ENCODE peak calls at places on chromosomes 4 and X, in nine cellular contexts. One of them, this sample, is unnamed.

GRCh38 chr4:124641715-124642380 is 70.7 kb downstream of the ANKRD50 start:
- DNase-seq in kidney: no peak
- DNase-seq in H9: no peak
- DNase-seq in left ventricle myocardium inferior: no peak
- DNase-seq in uterus: no peak
- DNase-seq in pancreas: no peak
- DNase-seq in OCI-LY7: no peak
- DNase-seq in fibroblast of lung: peak; percentile 73
- DNase-seq in right lobe of liver: no peak
- DNase-seq in this sample: no peak

GRCh38 chr4:53362093-53362492 is 3.8 kb downstream of the SCFD2 start:
- DNase-seq in kidney: no peak
- DNase-seq in right lobe of liver: no peak
- DNase-seq in pancreas: no peak
- DNase-seq in uterus: no peak
- DNase-seq in OCI-LY7: no peak
- DNase-seq in left ventricle myocardium inferior: no peak
- DNase-seq in fibroblast of lung: no peak
- DNase-seq in H9: no peak
- DNase-seq in this sample: no peak

GRCh38 chr4:28463184-28463690 is 1602.6 kb downstream of the STIM2 start:
- DNase-seq in OCI-LY7: no peak
- DNase-seq in right lobe of liver: no peak
- DNase-seq in pancreas: no peak
- DNase-seq in H9: no peak
- DNase-seq in left ventricle myocardium inferior: no peak
- DNase-seq in uterus: no peak
- DNase-seq in kidney: no peak
- DNase-seq in fibroblast of lung: peak; percentile 3
- DNase-seq in this sample: no peak

GRCh38 chr4:24229976-24230375 is 340.1 kb upstream of the PPARGC1A start:
- DNase-seq in OCI-LY7: no peak
- DNase-seq in kidney: no peak
- DNase-seq in pancreas: no peak
- DNase-seq in uterus: no peak
- DNase-seq in left ventricle myocardium inferior: no peak
- DNase-seq in right lobe of liver: peak; percentile 52
- DNase-seq in H9: no peak
- DNase-seq in fibroblast of lung: peak; percentile 83
- DNase-seq in this sample: no peak

GRCh38 chrX:31136144-31136572 is 64.3 kb upstream of the FTHL17 start:
- DNase-seq in uterus: no peak
- DNase-seq in right lobe of liver: no peak
- DNase-seq in pancreas: no peak
- DNase-seq in kidney: no peak
- DNase-seq in fibroblast of lung: no peak
- DNase-seq in OCI-LY7: peak; percentile 88
- DNase-seq in left ventricle myocardium inferior: no peak
- DNase-seq in H9: no peak
- DNase-seq in this sample: no peak

GRCh38 chr4:186658657-186659056 is 65.0 kb downstream of the FAT1 start:
- DNase-seq in fibroblast of lung: no peak
- DNase-seq in uterus: no peak
- DNase-seq in H9: no peak
- DNase-seq in OCI-LY7: no peak
- DNase-seq in left ventricle myocardium inferior: no peak
- DNase-seq in pancreas: no peak
- DNase-seq in right lobe of liver: no peak
- DNase-seq in kidney: no peak
- DNase-seq in this sample: no peak

GRCh38 chr4:121096629-121097028 is 24.3 kb upstream of the NDNF start:
- DNase-seq in left ventricle myocardium inferior: no peak
- DNase-seq in right lobe of liver: no peak
- DNase-seq in kidney: no peak
- DNase-seq in H9: no peak
- DNase-seq in pancreas: no peak
- DNase-seq in uterus: no peak
- DNase-seq in fibroblast of lung: peak; percentile 72
- DNase-seq in OCI-LY7: peak; percentile 37
- DNase-seq in this sample: no peak

GRCh38 chr4:21991050-21991449 is 42.5 kb upstream of the KCNIP4 start:
- DNase-seq in pancreas: no peak
- DNase-seq in OCI-LY7: no peak
- DNase-seq in H9: no peak
- DNase-seq in left ventricle myocardium inferior: no peak
- DNase-seq in kidney: no peak
- DNase-seq in right lobe of liver: no peak
- DNase-seq in uterus: peak; percentile 29
- DNase-seq in fibroblast of lung: peak; percentile 61
- DNase-seq in this sample: no peak

GRCh38 chr4:120749445-120750151 is 172.9 kb downstream of the PRDM5 start:
- DNase-seq in left ventricle myocardium inferior: no peak
- DNase-seq in right lobe of liver: no peak
- DNase-seq in kidney: no peak
- DNase-seq in pancreas: no peak
- DNase-seq in uterus: no peak
- DNase-seq in fibroblast of lung: no peak
- DNase-seq in H9: no peak
- DNase-seq in OCI-LY7: peak; percentile 98
- DNase-seq in this sample: peak; percentile 28

GRCh38 chr4:20203508-20203907 is 48.2 kb upstream of the SLIT2 start:
- DNase-seq in uterus: no peak
- DNase-seq in fibroblast of lung: peak; percentile 78
- DNase-seq in right lobe of liver: no peak
- DNase-seq in H9: no peak
- DNase-seq in OCI-LY7: no peak
- DNase-seq in kidney: no peak
- DNase-seq in pancreas: no peak
- DNase-seq in left ventricle myocardium inferior: no peak
- DNase-seq in this sample: no peak

GRCh38 chr4:40553995-40554394 is 75.7 kb downstream of the RBM47 start:
- DNase-seq in pancreas: no peak
- DNase-seq in H9: no peak
- DNase-seq in uterus: no peak
- DNase-seq in fibroblast of lung: no peak
- DNase-seq in kidney: no peak
- DNase-seq in OCI-LY7: no peak
- DNase-seq in left ventricle myocardium inferior: no peak
- DNase-seq in right lobe of liver: no peak
- DNase-seq in this sample: no peak

GRCh38 chr4:99710681-99711345 is 53.2 kb upstream of the C4orf54 start:
- DNase-seq in uterus: no peak
- DNase-seq in OCI-LY7: no peak
- DNase-seq in right lobe of liver: no peak
- DNase-seq in fibroblast of lung: peak; percentile 31
- DNase-seq in left ventricle myocardium inferior: no peak
- DNase-seq in H9: no peak
- DNase-seq in kidney: no peak
- DNase-seq in pancreas: no peak
- DNase-seq in this sample: no peak

GRCh38 chrX:13126785-13127184 is 82.4 kb upstream of the FAM9C start:
- DNase-seq in pancreas: no peak
- DNase-seq in H9: no peak
- DNase-seq in fibroblast of lung: no peak
- DNase-seq in left ventricle myocardium inferior: no peak
- DNase-seq in OCI-LY7: no peak
- DNase-seq in uterus: no peak
- DNase-seq in kidney: no peak
- DNase-seq in right lobe of liver: no peak
- DNase-seq in this sample: no peak

GRCh38 chr4:47667552-47667951 is 170.3 kb downstream of the CORIN start:
- DNase-seq in right lobe of liver: no peak
- DNase-seq in fibroblast of lung: no peak
- DNase-seq in H9: no peak
- DNase-seq in pancreas: no peak
- DNase-seq in OCI-LY7: no peak
- DNase-seq in left ventricle myocardium inferior: no peak
- DNase-seq in kidney: no peak
- DNase-seq in uterus: no peak
- DNase-seq in this sample: no peak

GRCh38 chr4:15188581-15189539 is 186.6 kb downstream of the CPEB2 start:
- DNase-seq in pancreas: no peak
- DNase-seq in uterus: no peak
- DNase-seq in kidney: no peak
- DNase-seq in fibroblast of lung: no peak
- DNase-seq in right lobe of liver: no peak
- DNase-seq in OCI-LY7: no peak
- DNase-seq in left ventricle myocardium inferior: no peak
- DNase-seq in H9: no peak
- DNase-seq in this sample: no peak

GRCh38 chr4:88866862-88867550 is 169.4 kb upstream of the NAP1L5 start:
- DNase-seq in left ventricle myocardium inferior: no peak
- DNase-seq in right lobe of liver: no peak
- DNase-seq in fibroblast of lung: no peak
- DNase-seq in H9: no peak
- DNase-seq in uterus: no peak
- DNase-seq in OCI-LY7: peak; percentile 0
- DNase-seq in pancreas: no peak
- DNase-seq in kidney: no peak
- DNase-seq in this sample: no peak

GRCh38 chrX:38318196-38318595 is 9.1 kb downstream of the RPGR start:
- DNase-seq in uterus: no peak
- DNase-seq in H9: no peak
- DNase-seq in kidney: no peak
- DNase-seq in pancreas: no peak
- DNase-seq in OCI-LY7: no peak
- DNase-seq in right lobe of liver: no peak
- DNase-seq in left ventricle myocardium inferior: no peak
- DNase-seq in fibroblast of lung: no peak
- DNase-seq in this sample: no peak

GRCh38 chr4:152771736-152772533 is 7.6 kb downstream of the TIGD4 start:
- DNase-seq in uterus: no peak
- DNase-seq in right lobe of liver: no peak
- DNase-seq in pancreas: no peak
- DNase-seq in H9: no peak
- DNase-seq in kidney: no peak
- DNase-seq in OCI-LY7: no peak
- DNase-seq in fibroblast of lung: no peak
- DNase-seq in left ventricle myocardium inferior: no peak
- DNase-seq in this sample: no peak

GRCh38 chrX:107716045-107716684 is 59.4 kb downstream of the TSC22D3 start:
- DNase-seq in H9: peak; percentile 76
- DNase-seq in left ventricle myocardium inferior: no peak
- DNase-seq in pancreas: no peak
- DNase-seq in right lobe of liver: no peak
- DNase-seq in uterus: no peak
- DNase-seq in kidney: peak; percentile 82
- DNase-seq in OCI-LY7: peak; percentile 24
- DNase-seq in fibroblast of lung: no peak
- DNase-seq in this sample: no peak

GRCh38 chr4:33316578-33316977 is 2596.4 kb downstream of the PCDH7 start:
- DNase-seq in uterus: no peak
- DNase-seq in pancreas: no peak
- DNase-seq in left ventricle myocardium inferior: no peak
- DNase-seq in right lobe of liver: no peak
- DNase-seq in fibroblast of lung: no peak
- DNase-seq in kidney: peak; percentile 43
- DNase-seq in H9: no peak
- DNase-seq in OCI-LY7: no peak
- DNase-seq in this sample: no peak

GRCh38 chr4:33316033-33316432 is 2595.9 kb downstream of the PCDH7 start:
- DNase-seq in right lobe of liver: no peak
- DNase-seq in pancreas: no peak
- DNase-seq in uterus: no peak
- DNase-seq in fibroblast of lung: no peak
- DNase-seq in H9: no peak
- DNase-seq in left ventricle myocardium inferior: no peak
- DNase-seq in kidney: no peak
- DNase-seq in OCI-LY7: no peak
- DNase-seq in this sample: no peak
- H3K9me3 ChIP-seq in right lobe of liver: no peaks in the 10 kb centered on the region
- H3K9me3 ChIP-seq in pancreas: no peaks in the 10 kb centered on the region
- H3K9me3 ChIP-seq in uterus: no peaks in the 10 kb centered on the region
- H3K9me3 ChIP-seq in fibroblast of lung: no peaks in the 10 kb centered on the region
- H3K9me3 ChIP-seq in H9: no peaks in the 10 kb centered on the region
- H3K9me3 ChIP-seq in left ventricle myocardium inferior: peaks cover 12% of the 10 kb centered on the region
- H3K9me3 ChIP-seq in kidney: no peaks in the 10 kb centered on the region
- H3K9me3 ChIP-seq in OCI-LY7: peaks cover 3% of the 10 kb centered on the region
- H3K9me3 ChIP-seq in this sample: no peaks in the 10 kb centered on the region

DNA sequence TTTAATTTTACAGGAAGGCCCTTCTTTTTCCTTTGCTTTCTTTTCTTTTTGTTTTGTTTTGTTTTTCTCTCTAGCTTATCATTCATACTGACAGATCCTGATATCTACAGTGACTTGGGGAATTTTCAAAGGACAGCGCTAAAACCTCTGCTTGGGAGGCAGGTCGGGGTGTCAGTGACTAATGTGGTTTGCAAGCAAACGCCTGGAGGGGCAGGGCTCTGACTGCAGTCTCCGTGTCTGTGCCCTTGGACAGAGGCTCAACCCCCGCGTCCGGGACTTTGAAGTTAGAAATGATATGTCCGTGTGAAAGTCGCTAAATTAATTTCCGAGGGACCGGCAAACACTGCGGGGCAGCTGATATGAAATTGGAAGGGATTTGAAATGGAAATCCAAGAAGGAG is 312.5 kb downstream of the DHRSX start:
- DNase-seq in right lobe of liver: no peak
- DNase-seq in kidney: no peak
- DNase-seq in OCI-LY7: no peak
- DNase-seq in H9: no peak
- DNase-seq in fibroblast of lung: no peak
- DNase-seq in left ventricle myocardium inferior: no peak
- DNase-seq in uterus: no peak
- DNase-seq in pancreas: no peak
- DNase-seq in this sample: no peak
- H3K9me3 ChIP-seq in right lobe of liver: no peaks in the 10 kb centered on the region
- H3K9me3 ChIP-seq in kidney: no peaks in the 10 kb centered on the region
- H3K9me3 ChIP-seq in OCI-LY7: peaks cover 7% of the 10 kb centered on the region
- H3K9me3 ChIP-seq in H9: no peaks in the 10 kb centered on the region
- H3K9me3 ChIP-seq in fibroblast of lung: no peaks in the 10 kb centered on the region
- H3K9me3 ChIP-seq in left ventricle myocardium inferior: peaks cover 15% of the 10 kb centered on the region
- H3K9me3 ChIP-seq in uterus: peaks cover 11% of the 10 kb centered on the region
- H3K9me3 ChIP-seq in pancreas: no peaks in the 10 kb centered on the region
- H3K9me3 ChIP-seq in this sample: peaks cover 20% of the 10 kb centered on the region

GRCh38 chr4:175106301-175106700 is 188.1 kb downstream of the ADAM29 start:
- DNase-seq in kidney: no peak
- DNase-seq in pancreas: no peak
- DNase-seq in right lobe of liver: no peak
- DNase-seq in fibroblast of lung: no peak
- DNase-seq in uterus: no peak
- DNase-seq in left ventricle myocardium inferior: no peak
- DNase-seq in OCI-LY7: no peak
- DNase-seq in H9: no peak
- DNase-seq in this sample: no peak
- H3K9me3 ChIP-seq in kidney: no peaks in the 10 kb centered on the region
- H3K9me3 ChIP-seq in pancreas: no peaks in the 10 kb centered on the region
- H3K9me3 ChIP-seq in right lobe of liver: no peaks in the 10 kb centered on the region
- H3K9me3 ChIP-seq in fibroblast of lung: no peaks in the 10 kb centered on the region
- H3K9me3 ChIP-seq in uterus: peaks cover 9% of the 10 kb centered on the region
- H3K9me3 ChIP-seq in left ventricle myocardium inferior: peaks cover 38% of the 10 kb centered on the region
- H3K9me3 ChIP-seq in OCI-LY7: peaks cover 48% of the 10 kb centered on the region
- H3K9me3 ChIP-seq in H9: no peaks in the 10 kb centered on the region
- H3K9me3 ChIP-seq in this sample: no peaks in the 10 kb centered on the region

GRCh38 chr4:71830-72229 is 18.7 kb downstream of the ZNF595 start:
- DNase-seq in pancreas: no peak
- DNase-seq in fibroblast of lung: no peak
- DNase-seq in left ventricle myocardium inferior: no peak
- DNase-seq in uterus: no peak
- DNase-seq in right lobe of liver: no peak
- DNase-seq in H9: no peak
- DNase-seq in OCI-LY7: no peak
- DNase-seq in kidney: no peak
- DNase-seq in this sample: no peak
- H3K9me3 ChIP-seq in pancreas: peaks cover 11% of the 10 kb centered on the region
- H3K9me3 ChIP-seq in fibroblast of lung: peaks cover 2% of the 10 kb centered on the region
- H3K9me3 ChIP-seq in left ventricle myocardium inferior: peaks cover 84% of the 10 kb centered on the region
- H3K9me3 ChIP-seq in uterus: peaks cover 43% of the 10 kb centered on the region
- H3K9me3 ChIP-seq in right lobe of liver: peaks cover 6% of the 10 kb centered on the region
- H3K9me3 ChIP-seq in H9: peaks cover 67% of the 10 kb centered on the region
- H3K9me3 ChIP-seq in OCI-LY7: peaks cover 28% of the 10 kb centered on the region
- H3K9me3 ChIP-seq in kidney: peaks cover 30% of the 10 kb centered on the region
- H3K9me3 ChIP-seq in this sample: peaks cover 73% of the 10 kb centered on the region